ENCODE peak calls at places on chromosomes 2 and 18, in seven cellular contexts. Q, S, J, U, R, V and B are unnamed samples.

GRCh38 chr2:206989306-206989705 is 50.0 kb downstream of the CPO start:
- DNase-seq in U (no peak), R (no peak), V (no peak), J (no peak), Q (no peak), S (peak; percentile 25), B (peak; percentile 44)

GRCh38 chr2:73035899-73036778 is 35.4 kb downstream of the SFXN5 start:
- DNase-seq in U (no peak), R (no peak), V (no peak), Q (no peak), S (no peak), J (no peak), B (no peak)

GRCh38 chr2:174914894-174915760 is 90.1 kb downstream of the CHN1 start:
- DNase-seq in U (no peak), J (no peak), V (no peak), S (no peak), Q (peak; percentile 75), R (no peak), B (peak; percentile 34)

GRCh38 chr18:58915006-58915799 is 50.5 kb downstream of the ZNF532 start:
- DNase-seq in S (peak; percentile 18), U (no peak), Q (no peak), V (no peak), R (no peak), J (no peak), B (no peak)

GRCh38 chr2:128914320-128914719 is 595.7 kb upstream of the HS6ST1 start:
- DNase-seq in V (no peak), S (no peak), Q (no peak), R (no peak), J (no peak), U (no peak), B (no peak)

GRCh38 chr2:183248866-183249567 is 124.8 kb downstream of the NUP35 start:
- DNase-seq in J (no peak), R (no peak), S (peak; percentile 21), U (no peak), V (peak; percentile 32), Q (peak; percentile 50), B (no peak)

GRCh38 chr2:152405206-152406118 is 70.5 kb downstream of the FMNL2 start:
- DNase-seq in V (no peak), R (no peak), J (no peak), S (peak; percentile 28), U (no peak), Q (no peak), B (no peak)

GRCh38 chr2:85435220-85435958 is 16.9 kb downstream of the SH2D6 start:
- DNase-seq in U (no peak), Q (no peak), J (no peak), R (no peak), V (no peak), S (no peak), B (no peak)

GRCh38 chr2:120369250-120369649 is 23.3 kb downstream of the INHBB start:
- DNase-seq in U (no peak), Q (no peak), J (no peak), R (no peak), V (no peak), S (no peak), B (no peak)

GRCh38 chr2:43169091-43169936 is 57.1 kb downstream of the ZFP36L2 start:
- DNase-seq in V (no peak), U (no peak), J (peak; percentile 51), Q (no peak), R (no peak), S (no peak), B (peak; percentile 80)

GRCh38 chr2:234278556-234279286 is 218.2 kb downstream of the ARL4C start:
- DNase-seq in U (no peak), V (no peak), Q (no peak), J (no peak), R (no peak), S (no peak), B (no peak)

GRCh38 chr18:37438417-37439180 is 127.0 kb downstream of the CELF4 start:
- DNase-seq in R (no peak), V (no peak), S (no peak), J (no peak), Q (no peak), U (no peak), B (no peak)

GRCh38 chr2:65749549-65749948 is 317.1 kb upstream of the SPRED2 start:
- DNase-seq in S (no peak), J (no peak), Q (peak; percentile 67), U (no peak), V (no peak), R (no peak), B (no peak)

GRCh38 chr2:287471-287885 is 413 bp downstream of the ALKAL2 start:
- DNase-seq in U (no peak), J (no peak), Q (peak; percentile 48), R (no peak), V (no peak), S (no peak), B (peak; percentile 45)
- H3K4me3 ChIP-seq in U (peak overlapping the region; percentile 17), J (peak overlapping the region; percentile 37), Q (peak overlapping the region; percentile 5), R (no peak overlapping the region), V (peak overlapping the region; percentile 51), S (no peak overlapping the region), B (peak overlapping the region; percentile 56)

GRCh38 chr2:228705331-228705730 is 523.8 kb upstream of the SPHKAP start:
- DNase-seq in Q (no peak), J (no peak), U (no peak), S (no peak), V (no peak), R (no peak), B (no peak)
- H3K9me3 ChIP-seq in Q (no peaks in the 10 kb centered on the region), J (no peaks in the 10 kb centered on the region), U (no peaks in the 10 kb centered on the region), S (no peaks in the 10 kb centered on the region), V (no peaks in the 10 kb centered on the region), R (no peaks in the 10 kb centered on the region), B (no peaks in the 10 kb centered on the region)

DNA sequence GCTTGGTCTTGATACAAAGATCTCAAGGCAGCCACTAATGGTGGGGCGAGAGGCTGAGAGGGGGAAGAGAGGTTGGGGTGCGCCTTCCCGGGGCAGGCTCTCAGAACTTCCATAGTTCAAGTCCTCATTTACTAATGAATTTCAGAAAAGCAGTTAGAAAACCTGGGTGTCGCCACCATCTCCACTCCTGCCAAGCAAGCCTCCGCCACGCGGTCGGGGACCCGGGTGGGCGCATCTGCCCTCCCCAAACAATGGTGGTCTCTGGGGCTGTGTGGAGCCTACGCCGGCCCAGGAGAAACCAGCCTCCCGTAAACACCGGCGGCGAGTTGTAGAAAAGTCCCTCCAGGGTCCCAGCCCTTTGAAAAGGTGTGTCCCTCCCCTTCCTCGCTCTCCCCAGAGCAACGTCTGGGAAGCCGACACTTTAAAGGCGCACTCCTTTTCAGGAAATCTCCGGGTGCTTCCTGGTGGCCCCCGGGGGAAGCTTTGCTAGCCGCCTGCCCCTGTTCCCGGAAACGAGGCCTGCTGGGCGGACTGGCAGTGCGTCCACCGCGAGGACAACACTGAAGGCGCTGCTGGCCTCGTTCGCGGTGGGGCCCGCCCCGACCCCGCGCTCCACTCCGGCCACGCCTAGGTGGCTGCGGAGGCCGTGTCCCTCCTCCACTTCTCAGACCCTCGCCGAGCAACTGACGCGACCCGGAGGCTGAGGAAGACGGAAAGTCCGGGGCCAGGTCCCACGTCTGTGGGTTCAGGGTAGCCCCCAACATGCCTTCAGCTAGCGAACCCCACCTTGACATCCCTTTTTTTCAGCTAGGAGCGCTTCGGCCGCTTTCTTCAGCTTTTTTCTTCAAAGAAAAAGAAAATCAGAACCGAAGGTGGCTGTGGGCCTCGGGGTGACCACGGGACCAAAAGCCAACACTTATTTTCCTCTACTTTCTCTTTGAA is 16.8 kb downstream of the EVX2 start:
- DNase-seq in R (no peak), S (no peak), U (no peak), Q (no peak), J (no peak), V (no peak), B (no peak)
- H3K4me3 ChIP-seq in R (no peak overlapping the region), S (no peak overlapping the region), U (no peak overlapping the region), Q (peak overlapping the region; percentile 36), J (peak overlapping the region; percentile 16), V (no peak overlapping the region), B (peak overlapping the region; percentile 16)

DNA sequence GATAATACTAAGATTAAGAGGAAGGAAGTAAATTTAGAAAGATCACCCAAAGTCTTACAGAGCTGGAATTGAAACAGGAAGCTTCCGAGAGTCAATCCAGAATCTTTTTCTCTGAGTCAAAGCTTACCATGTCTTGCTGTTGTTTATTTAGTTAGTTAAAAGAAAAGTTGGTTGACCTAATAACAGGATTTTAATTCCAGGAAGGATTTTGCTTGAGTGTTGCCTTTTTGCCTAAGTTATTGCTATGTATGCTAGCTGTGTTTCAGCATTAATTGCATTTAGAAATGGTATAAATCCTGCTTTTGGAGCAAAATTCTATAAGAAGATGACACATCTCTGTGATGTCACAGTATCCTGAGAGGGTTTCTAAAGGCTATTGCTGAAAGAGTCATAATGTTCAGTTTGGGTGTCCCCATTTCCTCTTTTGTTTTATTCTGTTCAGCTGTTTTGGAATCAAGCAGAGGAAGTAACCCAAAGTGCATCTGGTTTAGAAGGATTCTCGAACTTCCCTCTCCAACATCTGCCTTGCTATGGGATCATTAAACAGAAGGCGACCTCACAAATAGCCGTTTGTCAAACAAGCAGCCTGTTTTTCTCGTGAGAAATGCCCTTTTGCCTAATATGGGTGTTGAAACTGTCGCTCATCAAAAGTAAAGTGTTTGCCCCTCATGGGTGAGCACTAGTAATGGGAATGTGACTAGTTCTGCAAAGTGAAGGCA is 271.5 kb upstream of the MMADHC start:
- DNase-seq in Q (peak; percentile 84), U (no peak), V (no peak), J (no peak), R (no peak), S (no peak), B (no peak)
- H3K9me3 ChIP-seq in Q (no peaks in the 10 kb centered on the region), U (no peaks in the 10 kb centered on the region), V (no peaks in the 10 kb centered on the region), J (no peaks in the 10 kb centered on the region), R (no peaks in the 10 kb centered on the region), S (peaks cover under 1% of the 10 kb centered on the region), B (no peaks in the 10 kb centered on the region)

GRCh38 chr18:23586249-23587196 is at the start of gene NPC1:
- DNase-seq in S (peak; percentile 74), Q (peak; percentile 92), U (peak; percentile 95), J (peak; percentile 67), R (peak; percentile 88), V (peak; percentile 90), B (peak; percentile 96)

GRCh38 chr18:23585897-23586248 is 433 bp downstream of the NPC1 start:
- DNase-seq in R (no peak), U (no peak), V (no peak), S (no peak), J (no peak), Q (no peak), B (no peak)

GRCh38 chr18:23588836-23589560 is 2.7 kb upstream of the NPC1 start:
- DNase-seq in R (no peak), Q (no peak), J (no peak), U (no peak), S (no peak), V (no peak), B (no peak)

GRCh38 chr18:23585007-23585871 is 1.1 kb downstream of the NPC1 start:
- DNase-seq in J (no peak), R (no peak), U (no peak), S (no peak), Q (no peak), V (no peak), B (no peak)

GRCh38 chr18:23587220-23587642 is 925 bp upstream of the NPC1 start:
- DNase-seq in J (no peak), U (no peak), R (no peak), V (no peak), S (no peak), Q (no peak), B (no peak)
- H3K4me3 ChIP-seq in J (peak overlapping the region; percentile 87), U (no peak overlapping the region), R (peak overlapping the region; percentile 96), V (no peak overlapping the region), S (no peak overlapping the region), Q (peak overlapping the region; percentile 49), B (peak overlapping the region; percentile 80)

DNA sequence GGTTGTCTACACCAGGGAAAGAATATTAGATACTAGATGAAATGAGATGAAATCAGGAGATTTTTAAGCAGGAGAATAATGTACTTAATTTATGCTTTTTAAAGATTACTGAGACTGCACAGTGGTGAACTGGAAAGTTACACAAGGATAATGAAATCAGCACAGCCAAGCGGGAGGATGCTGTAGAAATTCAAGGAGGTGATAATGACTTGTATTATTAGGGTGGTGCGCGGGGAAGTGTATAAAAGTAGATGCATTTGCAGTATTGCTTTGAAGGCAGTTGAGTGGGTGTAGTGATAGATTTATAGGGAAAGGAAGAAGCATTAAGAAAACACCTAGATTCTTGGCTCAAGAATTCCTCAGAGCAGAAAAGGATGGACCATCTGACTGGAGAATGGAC is 359.5 kb upstream of the SPHKAP start:
- DNase-seq in S (no peak), Q (no peak), R (no peak), J (no peak), V (no peak), U (no peak), B (no peak)
- H3K9me3 ChIP-seq in S (no peaks in the 10 kb centered on the region), Q (no peaks in the 10 kb centered on the region), R (no peaks in the 10 kb centered on the region), J (no peaks in the 10 kb centered on the region), V (no peaks in the 10 kb centered on the region), U (peaks cover 1% of the 10 kb centered on the region), B (no peaks in the 10 kb centered on the region)